ENCODE peak calls at places on chromosomes 6 and 20, in six cellular contexts. Z is lower leg skin, N is ovary, M is stomach, I is A549, K is heart left ventricle. Q is an unnamed sample.

GRCh38 chr6:16706029-16706428 is 55.2 kb downstream of the ATXN1 start:
- DNase-seq in Z (no peak), N (no peak), M (no peak), I (no peak), K (no peak), Q (no peak)

GRCh38 chr6:79468116-79468515 is 69.1 kb downstream of the LCA5 start:
- DNase-seq in Z (no peak), N (no peak), M (no peak), I (no peak), K (no peak), Q (no peak)

GRCh38 chr20:59006167-59006863 is 739 bp downstream of the CTSZ start:
- DNase-seq in Z (no peak), N (peak), M (no peak), I (no peak), K (peak), Q (peak)

GRCh38 chr20:36030143-36030542 is 61.8 kb downstream of the CNBD2 start:
- DNase-seq in Z (no peak), N (peak), M (no peak), I (no peak), K (peak), Q (no peak)

GRCh38 chr6:111837641-111838500 is 35.4 kb downstream of the FYN start:
- DNase-seq in Z (no peak), N (no peak), M (no peak), I (no peak), K (no peak), Q (no peak)

GRCh38 chr20:47099749-47100515 is 205.3 kb downstream of the EYA2 start:
- DNase-seq in Z (peak), N (no peak), M (no peak), I (no peak), K (no peak), Q (no peak)

GRCh38 chr20:10239954-10240353 is 21.3 kb downstream of the SNAP25 start:
- DNase-seq in Z (peak), N (no peak), M (peak), I (peak), K (no peak), Q (peak)

GRCh38 chr6:21922086-21922485 is 328.5 kb downstream of the SOX4 start:
- DNase-seq in Z (no peak), N (no peak), M (no peak), I (no peak), K (no peak), Q (no peak)

GRCh38 chr6:77095936-77096627 is 367.2 kb downstream of the HTR1B start:
- DNase-seq in Z (no peak), N (no peak), M (no peak), I (no peak), K (no peak), Q (no peak)

GRCh38 chr6:150876598-150876997 is 11.1 kb downstream of the MTHFD1L start:
- DNase-seq in Z (peak), N (no peak), M (peak), I (no peak), K (peak), Q (no peak)

GRCh38 chr6:149900620-149901443 is 2.9 kb upstream of the RAET1E start:
- DNase-seq in Z (peak), N (no peak), M (no peak), I (no peak), K (no peak), Q (no peak)

GRCh38 chr6:4861564-4861963 is 85.4 kb downstream of the CDYL start:
- DNase-seq in Z (no peak), N (no peak), M (no peak), I (no peak), K (no peak), Q (no peak)

GRCh38 chr20:44433751-44434538 is 41.7 kb upstream of the TTPAL start:
- DNase-seq in Z (no peak), N (no peak), M (no peak), I (no peak), K (no peak), Q (no peak)
- TF ChIP-seq POLR2A in Z (no peak), N (no peak), M (no peak), I (no peak), K (no peak), Q (no peak)

GRCh38 chr6:44780161-44780560 is 392.7 kb downstream of the CDC5L start:
- DNase-seq in Z (no peak), N (no peak), M (no peak), I (no peak), K (no peak), Q (no peak)
- TF ChIP-seq POLR2A in Z (no peak), N (no peak), M (no peak), I (no peak), K (no peak), Q (no peak)

GRCh38 chr20:44207066-44207723 is 3.4 kb downstream of the OSER1 start:
- DNase-seq in Z (no peak), N (no peak), M (no peak), I (no peak), K (no peak), Q (no peak)
- TF ChIP-seq POLR2A in Z (no peak), N (no peak), M (no peak), I (no peak), K (no peak), Q (no peak)

GRCh38 chr6:146948790-146949342 is 255.4 kb upstream of the STXBP5 start:
- DNase-seq in Z (no peak), N (no peak), M (no peak), I (no peak), K (no peak), Q (no peak)
- TF ChIP-seq POLR2A in Z (no peak), N (no peak), M (no peak), I (no peak), K (no peak), Q (no peak)

DNA sequence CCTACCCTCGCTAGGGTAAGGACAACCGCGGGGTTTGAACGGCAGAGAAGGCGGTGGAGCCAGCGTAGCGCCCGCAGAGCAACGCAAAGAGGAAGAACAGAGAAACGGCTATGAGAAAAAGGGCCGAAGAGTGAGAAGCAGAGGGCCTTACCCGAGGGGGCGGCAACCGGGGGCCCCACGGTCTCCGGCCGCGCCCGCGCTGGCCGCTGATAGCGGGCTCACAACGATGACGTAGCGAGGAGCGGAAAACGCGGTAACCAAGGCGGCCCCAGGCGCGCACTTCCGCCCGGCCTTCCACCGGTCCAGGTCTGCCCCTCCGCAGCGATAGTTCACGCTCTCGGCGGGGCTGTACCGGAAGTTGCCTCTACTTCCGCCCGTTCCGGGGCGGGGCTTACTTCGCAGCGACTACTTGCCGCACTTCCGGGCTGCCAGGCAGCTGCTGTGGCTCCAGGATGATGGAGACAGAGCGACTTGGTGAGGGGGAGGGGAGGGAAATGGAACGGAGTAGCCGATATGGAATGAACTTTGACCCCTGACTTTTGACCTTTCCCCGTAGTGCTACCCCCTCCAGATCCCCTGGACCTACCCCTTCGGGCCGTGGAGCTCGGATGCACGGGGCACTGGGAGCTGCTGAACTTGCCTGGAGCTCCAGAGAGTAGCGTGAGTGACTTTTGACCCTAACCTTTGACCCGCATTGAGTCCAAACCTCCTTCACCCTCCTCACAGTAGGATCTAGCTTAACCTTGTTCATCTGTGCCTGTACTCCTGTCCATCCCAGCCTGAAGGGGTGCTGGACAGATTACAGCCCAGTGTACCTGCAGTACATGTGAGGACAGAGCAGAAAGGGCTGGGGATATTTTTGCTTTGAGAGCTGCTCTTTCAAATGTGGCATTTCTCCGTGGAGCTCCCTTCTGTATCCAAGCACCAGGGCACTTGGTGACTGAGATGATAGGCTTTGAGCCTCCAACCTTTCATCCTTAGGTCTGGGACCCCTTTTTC is at the start of the genes NELFE and SKIC2:
- DNase-seq in Z (peak), N (peak), M (peak), I (peak), K (peak), Q (peak)
- TF ChIP-seq POLR2A in Z (peak), N (peak), M (no peak), I (peak), K (peak), Q (peak)

DNA sequence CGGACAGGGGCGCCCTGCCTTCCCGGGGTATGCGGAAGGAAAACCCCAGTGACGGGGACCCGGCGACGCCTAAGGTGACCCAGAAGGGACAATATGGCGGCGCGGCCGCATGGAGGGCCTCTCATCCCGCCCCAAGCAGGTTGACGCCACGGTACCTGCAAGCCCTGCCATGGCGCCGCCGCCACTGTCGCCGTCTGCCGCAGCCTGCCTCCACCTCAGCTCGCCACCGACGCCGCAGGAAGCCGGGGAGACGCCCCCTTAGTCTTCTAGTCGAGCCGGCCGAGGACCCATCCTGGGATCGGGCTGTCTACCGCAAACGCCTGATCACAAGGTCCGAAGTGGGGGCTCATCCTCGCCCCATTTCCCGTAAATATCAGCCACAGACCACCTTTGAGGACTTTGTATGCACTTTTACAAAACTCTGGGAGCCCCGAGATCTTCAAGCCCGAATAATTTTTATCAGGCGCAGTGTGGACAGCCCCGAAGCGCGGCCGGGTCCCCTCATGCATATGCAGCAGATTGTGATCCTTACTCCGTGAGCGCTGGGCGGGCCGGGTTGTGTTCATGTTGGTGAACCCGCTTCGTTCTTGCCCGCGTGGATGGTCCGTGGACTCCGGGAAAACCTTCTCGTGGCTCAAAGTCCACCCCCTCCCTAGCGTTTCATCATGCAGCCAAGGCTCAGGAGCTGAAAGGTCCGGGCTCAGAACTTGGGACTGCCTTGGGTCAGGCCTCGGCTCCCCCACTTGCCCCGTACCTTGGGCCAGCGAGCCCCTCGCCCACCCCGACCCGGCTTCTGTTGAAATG is at the start of gene BLCAP:
- DNase-seq in Z (peak), N (peak), M (peak), I (peak), K (peak), Q (peak)
- TF ChIP-seq POLR2A in Z (peak), N (no peak), M (peak), I (peak), K (peak), Q (peak)

GRCh38 chr6:19472850-19473249 is 364.3 kb upstream of the ID4 start:
- DNase-seq in Z (no peak), N (no peak), M (no peak), I (no peak), K (no peak), Q (no peak)

GRCh38 chr6:19477563-19477962 is 359.6 kb upstream of the ID4 start:
- DNase-seq in Z (no peak), N (no peak), M (no peak), I (no peak), K (no peak), Q (no peak)

GRCh38 chr6:19470333-19470732 is 366.8 kb upstream of the ID4 start:
- DNase-seq in Z (no peak), N (no peak), M (no peak), I (no peak), K (no peak), Q (no peak)

DNA sequence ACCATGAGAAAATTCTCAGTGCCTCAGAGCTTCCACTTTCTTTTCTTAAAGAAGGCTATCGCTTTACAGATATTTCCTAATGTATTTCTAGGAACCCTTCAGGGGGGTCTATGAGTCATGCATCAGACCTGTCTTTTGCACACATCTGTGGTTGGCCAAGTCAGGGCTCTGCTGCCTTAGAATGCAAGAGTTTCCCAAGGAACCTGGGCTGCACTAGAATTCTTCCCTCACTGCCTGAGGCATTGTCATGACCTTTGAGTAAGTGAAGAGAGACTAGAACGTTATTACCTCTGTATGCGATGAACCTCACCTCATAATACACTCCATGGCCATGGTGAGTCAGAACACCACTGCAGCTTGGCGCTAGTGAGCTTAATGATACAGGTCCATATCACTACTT is 365.0 kb upstream of the ID4 start:
- DNase-seq in Z (no peak), N (no peak), M (no peak), I (peak), K (no peak), Q (peak)
- TF ChIP-seq POLR2A in Z (no peak), N (no peak), M (no peak), I (no peak), K (no peak), Q (no peak)

DNA sequence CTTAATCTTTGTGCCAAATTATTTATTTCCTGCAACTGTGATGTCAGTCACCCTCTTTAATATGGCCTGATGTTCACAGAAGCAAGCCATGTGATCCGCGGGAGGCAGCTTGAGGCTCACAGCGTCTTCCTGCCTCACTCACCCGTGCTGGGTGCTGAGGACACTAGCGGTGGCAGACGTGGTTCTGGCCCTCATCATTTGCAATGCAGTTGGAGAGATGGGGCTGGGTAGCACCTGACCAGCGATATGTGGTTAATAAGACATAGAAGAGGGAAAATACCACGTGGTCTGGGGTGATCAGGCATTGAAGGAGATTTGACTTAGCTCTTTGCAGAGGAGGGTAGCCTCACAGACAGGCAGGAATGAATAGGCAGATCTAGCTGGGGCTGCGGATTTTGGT is 264.7 kb downstream of the TMEM242 start:
- DNase-seq in Z (no peak), N (no peak), M (no peak), I (no peak), K (no peak), Q (no peak)
- TF ChIP-seq POLR2A in Z (no peak), N (no peak), M (no peak), I (no peak), K (no peak), Q (no peak)

GRCh38 chr20:17911927-17912326 is 56.7 kb downstream of the SNX5 start:
- DNase-seq in Z (no peak), N (no peak), M (no peak), I (no peak), K (no peak), Q (no peak)

GRCh38 chr20:17914957-17915356 is 53.6 kb downstream of the SNX5 start:
- DNase-seq in Z (no peak), N (no peak), M (no peak), I (no peak), K (no peak), Q (no peak)

GRCh38 chr20:17912916-17913315 is 55.7 kb downstream of the SNX5 start:
- DNase-seq in Z (no peak), N (no peak), M (no peak), I (no peak), K (no peak), Q (no peak)

GRCh38 chr20:17909745-17910345 is 58.7 kb downstream of the SNX5 start:
- DNase-seq in Z (no peak), N (no peak), M (no peak), I (no peak), K (no peak), Q (no peak)

DNA sequence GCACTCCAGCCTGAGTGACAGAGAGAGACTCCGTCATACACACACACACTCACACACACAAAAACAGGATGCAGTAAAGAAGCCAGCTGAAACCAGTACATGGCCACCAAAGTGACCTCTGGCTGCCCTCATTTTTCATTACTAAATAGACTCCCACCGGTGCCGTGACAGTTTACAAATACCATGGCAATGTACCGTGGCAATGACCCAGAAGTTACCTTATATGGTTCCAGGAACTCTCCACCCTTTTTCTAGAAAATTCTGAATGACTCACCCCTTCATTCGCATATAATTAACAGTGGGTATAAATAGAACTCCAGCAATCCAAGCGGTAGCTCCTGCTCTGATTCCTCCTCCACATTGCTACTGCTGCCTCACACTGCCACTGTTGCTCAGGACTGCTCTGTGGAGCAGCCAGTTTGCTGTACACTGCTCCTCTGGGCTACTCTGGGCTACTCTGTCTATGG is 57.7 kb downstream of the SNX5 start:
- DNase-seq in Z (peak), N (no peak), M (no peak), I (no peak), K (peak), Q (no peak)
- TF ChIP-seq POLR2A in Z (no peak), N (no peak), M (no peak), I (no peak), K (no peak), Q (no peak)